ENCODE peak calls at places on chromosome 10, in five cellular contexts. One of them, this sample, is unnamed.

GRCh38 chr10:6461961-6462360 is 118.1 kb downstream of the PRKCQ start:
- DNase-seq in NCI-H748 treated with DMSO at 0.1 percent for 48 hours: no peak
- DNase-seq in dorsolateral prefrontal cortex: no peak
- DNase-seq in progenitor cell of endocrine pancreas: no peak
- DNase-seq in left ventricle myocardium inferior: no peak
- DNase-seq in this sample: no peak

GRCh38 chr10:52864459-52865106 is 92.0 kb upstream of the MBL2 start:
- DNase-seq in NCI-H748 treated with DMSO at 0.1 percent for 48 hours: no peak
- DNase-seq in dorsolateral prefrontal cortex: no peak
- DNase-seq in progenitor cell of endocrine pancreas: no peak
- DNase-seq in left ventricle myocardium inferior: peak
- DNase-seq in this sample: peak

GRCh38 chr10:125000366-125001312 is 58.7 kb downstream of the ZRANB1 start:
- DNase-seq in dorsolateral prefrontal cortex: peak
- DNase-seq in progenitor cell of endocrine pancreas: no peak
- DNase-seq in NCI-H748 treated with DMSO at 0.1 percent for 48 hours: no peak
- DNase-seq in left ventricle myocardium inferior: peak
- DNase-seq in this sample: peak

GRCh38 chr10:21080246-21080645 is 183.1 kb upstream of the NEBL start:
- DNase-seq in left ventricle myocardium inferior: no peak
- DNase-seq in dorsolateral prefrontal cortex: no peak
- DNase-seq in progenitor cell of endocrine pancreas: no peak
- DNase-seq in NCI-H748 treated with DMSO at 0.1 percent for 48 hours: no peak
- DNase-seq in this sample: no peak

GRCh38 chr10:130749911-130750310 is 561.6 kb downstream of the TCERG1L start:
- DNase-seq in NCI-H748 treated with DMSO at 0.1 percent for 48 hours: no peak
- DNase-seq in left ventricle myocardium inferior: no peak
- DNase-seq in progenitor cell of endocrine pancreas: no peak
- DNase-seq in dorsolateral prefrontal cortex: no peak
- DNase-seq in this sample: peak

GRCh38 chr10:95610727-95611126 is 45.8 kb downstream of the ALDH18A1 start:
- DNase-seq in left ventricle myocardium inferior: no peak
- DNase-seq in progenitor cell of endocrine pancreas: no peak
- DNase-seq in dorsolateral prefrontal cortex: no peak
- DNase-seq in NCI-H748 treated with DMSO at 0.1 percent for 48 hours: no peak
- DNase-seq in this sample: no peak

GRCh38 chr10:90912176-90912575 is 8.7 kb downstream of the ANKRD1 start:
- DNase-seq in left ventricle myocardium inferior: no peak
- DNase-seq in progenitor cell of endocrine pancreas: no peak
- DNase-seq in dorsolateral prefrontal cortex: no peak
- DNase-seq in NCI-H748 treated with DMSO at 0.1 percent for 48 hours: no peak
- DNase-seq in this sample: no peak

GRCh38 chr10:58017719-58018367 is 249.9 kb downstream of the IPMK start:
- DNase-seq in left ventricle myocardium inferior: no peak
- DNase-seq in NCI-H748 treated with DMSO at 0.1 percent for 48 hours: no peak
- DNase-seq in progenitor cell of endocrine pancreas: no peak
- DNase-seq in dorsolateral prefrontal cortex: no peak
- DNase-seq in this sample: no peak

GRCh38 chr10:132893090-132893489 is 49.3 kb downstream of the CFAP46 start:
- DNase-seq in NCI-H748 treated with DMSO at 0.1 percent for 48 hours: peak
- DNase-seq in progenitor cell of endocrine pancreas: no peak
- DNase-seq in dorsolateral prefrontal cortex: no peak
- DNase-seq in left ventricle myocardium inferior: no peak
- DNase-seq in this sample: peak

GRCh38 chr10:80468002-80468401 is 13.9 kb downstream of the TSPAN14 start:
- DNase-seq in progenitor cell of endocrine pancreas: no peak
- DNase-seq in NCI-H748 treated with DMSO at 0.1 percent for 48 hours: no peak
- DNase-seq in left ventricle myocardium inferior: peak
- DNase-seq in dorsolateral prefrontal cortex: peak
- DNase-seq in this sample: peak

GRCh38 chr10:93757136-93757535 is 600 bp upstream of the LGI1 start:
- DNase-seq in left ventricle myocardium inferior: no peak
- DNase-seq in NCI-H748 treated with DMSO at 0.1 percent for 48 hours: no peak
- DNase-seq in dorsolateral prefrontal cortex: no peak
- DNase-seq in progenitor cell of endocrine pancreas: no peak
- DNase-seq in this sample: no peak

GRCh38 chr10:969473-970150 is 18.6 kb upstream of the GTPBP4 start:
- DNase-seq in NCI-H748 treated with DMSO at 0.1 percent for 48 hours: no peak
- DNase-seq in progenitor cell of endocrine pancreas: no peak
- DNase-seq in left ventricle myocardium inferior: no peak
- DNase-seq in dorsolateral prefrontal cortex: no peak
- DNase-seq in this sample: no peak

GRCh38 chr10:117421985-117422384 is 46.7 kb upstream of the PDZD8 start:
- DNase-seq in NCI-H748 treated with DMSO at 0.1 percent for 48 hours: no peak
- DNase-seq in dorsolateral prefrontal cortex: no peak
- DNase-seq in left ventricle myocardium inferior: no peak
- DNase-seq in progenitor cell of endocrine pancreas: no peak
- DNase-seq in this sample: no peak

GRCh38 chr10:52146766-52147165 is 167.3 kb upstream of the DKK1 start:
- DNase-seq in progenitor cell of endocrine pancreas: no peak
- DNase-seq in dorsolateral prefrontal cortex: no peak
- DNase-seq in left ventricle myocardium inferior: no peak
- DNase-seq in NCI-H748 treated with DMSO at 0.1 percent for 48 hours: no peak
- DNase-seq in this sample: no peak

GRCh38 chr10:125028291-125028867 is 86.5 kb downstream of the ZRANB1 start:
- DNase-seq in dorsolateral prefrontal cortex: no peak
- DNase-seq in progenitor cell of endocrine pancreas: no peak
- DNase-seq in left ventricle myocardium inferior: no peak
- DNase-seq in NCI-H748 treated with DMSO at 0.1 percent for 48 hours: no peak
- DNase-seq in this sample: peak

GRCh38 chr10:103589074-103589630 is 95.6 kb downstream of the NEURL1 start:
- DNase-seq in progenitor cell of endocrine pancreas: no peak
- DNase-seq in left ventricle myocardium inferior: no peak
- DNase-seq in dorsolateral prefrontal cortex: no peak
- DNase-seq in NCI-H748 treated with DMSO at 0.1 percent for 48 hours: no peak
- DNase-seq in this sample: no peak

GRCh38 chr10:116752563-116752962 is 10.2 kb upstream of the HSPA12A start:
- DNase-seq in progenitor cell of endocrine pancreas: no peak
- DNase-seq in left ventricle myocardium inferior: no peak
- DNase-seq in NCI-H748 treated with DMSO at 0.1 percent for 48 hours: no peak
- DNase-seq in dorsolateral prefrontal cortex: no peak
- DNase-seq in this sample: no peak

GRCh38 chr10:63986536-63986935 is 465.3 kb downstream of the REEP3 start:
- DNase-seq in NCI-H748 treated with DMSO at 0.1 percent for 48 hours: no peak
- DNase-seq in progenitor cell of endocrine pancreas: no peak
- DNase-seq in left ventricle myocardium inferior: no peak
- DNase-seq in dorsolateral prefrontal cortex: no peak
- DNase-seq in this sample: no peak

GRCh38 chr10:132363921-132364593 is 32.1 kb downstream of the LRRC27 start:
- DNase-seq in dorsolateral prefrontal cortex: peak
- DNase-seq in left ventricle myocardium inferior: no peak
- DNase-seq in NCI-H748 treated with DMSO at 0.1 percent for 48 hours: no peak
- DNase-seq in progenitor cell of endocrine pancreas: no peak
- DNase-seq in this sample: no peak

GRCh38 chr10:94402204-94403033 is at the start of gene TBC1D12:
- DNase-seq in dorsolateral prefrontal cortex: peak
- DNase-seq in left ventricle myocardium inferior: peak
- DNase-seq in NCI-H748 treated with DMSO at 0.1 percent for 48 hours: peak
- DNase-seq in progenitor cell of endocrine pancreas: peak
- DNase-seq in this sample: peak

GRCh38 chr10:109922353-109922975 is 847 bp downstream of the XPNPEP1 start:
- DNase-seq in progenitor cell of endocrine pancreas: no peak
- DNase-seq in dorsolateral prefrontal cortex: no peak
- DNase-seq in NCI-H748 treated with DMSO at 0.1 percent for 48 hours: no peak
- DNase-seq in left ventricle myocardium inferior: no peak
- DNase-seq in this sample: no peak

This sample was measured in aorta.